ENCODE peak calls at places on chromosomes 2 and 18, in ten cellular contexts. W, G, K, O, Y, D, Z, P, N and V are unnamed samples. For H3K9me3, the result is how much of the 10 kb centered on the place peaks cover.

GRCh38 chr2:134491796-134492441 is 226.9 kb downstream of the TMEM163 start:
- DNase-seq in W (no peak), G (peak), K (no peak), O (no peak), Y (no peak), D (no peak), Z (no peak), P (no peak), N (no peak), V (no peak)

GRCh38 chr2:215136669-215137328 is 1.6 kb downstream of the ABCA12 start:
- DNase-seq in W (no peak), G (no peak), K (no peak), O (no peak), Y (no peak), D (no peak), Z (peak), P (no peak), N (no peak), V (no peak)

GRCh38 chr18:54215069-54215468 is 9.4 kb downstream of the MBD2 start:
- DNase-seq in W (no peak), G (no peak), K (no peak), O (no peak), Y (no peak), D (no peak), Z (peak), P (no peak), N (no peak), V (no peak)

GRCh38 chr2:189254268-189254883 is 74.8 kb upstream of the COL5A2 start:
- DNase-seq in W (peak), G (peak), K (no peak), O (peak), Y (peak), D (peak), Z (peak), P (peak), N (peak), V (peak)

GRCh38 chr2:40248294-40248693 is 203.6 kb downstream of the SLC8A1 start:
- DNase-seq in W (no peak), G (no peak), K (no peak), O (no peak), Y (no peak), D (no peak), Z (no peak), P (no peak), N (no peak), V (no peak)

GRCh38 chr2:65530547-65531320 is 98.3 kb upstream of the SPRED2 start:
- DNase-seq in W (no peak), G (no peak), K (no peak), O (no peak), Y (no peak), D (no peak), Z (peak), P (no peak), N (no peak), V (no peak)

GRCh38 chr2:191245046-191245868 is at the start of gene MYO1B:
- DNase-seq in W (peak), G (peak), K (no peak), O (no peak), Y (peak), D (peak), Z (peak), P (peak), N (peak), V (peak)

GRCh38 chr2:232537079-232537478 is 2.4 kb upstream of the CHRNG start:
- DNase-seq in W (peak), G (peak), K (no peak), O (no peak), Y (peak), D (no peak), Z (no peak), P (peak), N (no peak), V (peak)

GRCh38 chr2:70569559-70569958 is 15.9 kb upstream of the TGFA start:
- DNase-seq in W (no peak), G (no peak), K (no peak), O (no peak), Y (no peak), D (no peak), Z (no peak), P (no peak), N (no peak), V (no peak)

GRCh38 chr2:184597571-184597980 is 753 bp upstream of the ZNF804A start:
- DNase-seq in W (peak), G (no peak), K (no peak), O (no peak), Y (peak), D (peak), Z (peak), P (peak), N (peak), V (no peak)

GRCh38 chr2:84701880-84702279 is 179.0 kb downstream of the TRABD2A start:
- DNase-seq in W (no peak), G (no peak), K (no peak), O (no peak), Y (no peak), D (no peak), Z (peak), P (no peak), N (no peak), V (no peak)

GRCh38 chr2:28274911-28275685 is 117.6 kb upstream of the FOSL2 start:
- DNase-seq in W (peak), G (peak), K (no peak), O (no peak), Y (peak), D (peak), Z (peak), P (no peak), N (peak), V (peak)

GRCh38 chr2:227789803-227790202 is 23.8 kb upstream of the CCL20 start:
- DNase-seq in W (no peak), G (no peak), K (no peak), O (no peak), Y (no peak), D (no peak), Z (no peak), P (no peak), N (no peak), V (no peak)

GRCh38 chr2:13522917-13523821 is 806.4 kb downstream of the TRIB2 start:
- DNase-seq in W (no peak), G (no peak), K (no peak), O (no peak), Y (peak), D (no peak), Z (peak), P (no peak), N (peak), V (peak)

GRCh38 chr2:215410932-215411285 is 25.0 kb downstream of the FN1 start:
- DNase-seq in W (no peak), G (peak), K (no peak), O (no peak), Y (no peak), D (no peak), Z (peak), P (no peak), N (no peak), V (no peak)

GRCh38 chr2:216571178-216571908 is 61.9 kb upstream of the IGFBP2 start:
- DNase-seq in W (no peak), G (no peak), K (no peak), O (no peak), Y (no peak), D (no peak), Z (no peak), P (no peak), N (no peak), V (no peak)

GRCh38 chr2:28612131-28612812 is 116.4 kb downstream of the PLB1 start:
- DNase-seq in W (no peak), G (no peak), K (no peak), O (no peak), Y (no peak), D (no peak), Z (no peak), P (peak), N (no peak), V (no peak)

GRCh38 chr2:19026156-19026660 is 332.2 kb downstream of the OSR1 start:
- DNase-seq in W (no peak), G (no peak), K (no peak), O (no peak), Y (no peak), D (no peak), Z (no peak), P (no peak), N (no peak), V (no peak)

GRCh38 chr2:223647258-223647952 is 45.2 kb upstream of the SCG2 start:
- DNase-seq in W (no peak), G (no peak), K (no peak), O (no peak), Y (no peak), D (no peak), Z (no peak), P (no peak), N (no peak), V (no peak)

GRCh38 chr2:99864561-99865216 is 277.7 kb downstream of the AFF3 start:
- DNase-seq in W (no peak), G (no peak), K (no peak), O (no peak), Y (no peak), D (no peak), Z (peak), P (no peak), N (no peak), V (peak)

GRCh38 chr2:120783371-120783791 is 47.7 kb downstream of the GLI2 start:
- DNase-seq in W (no peak), G (no peak), K (no peak), O (no peak), Y (no peak), D (no peak), Z (no peak), P (no peak), N (no peak), V (no peak)

GRCh38 chr2:237752761-237753165 is 45.8 kb upstream of the RBM44 start:
- DNase-seq in W (no peak), G (no peak), K (no peak), O (no peak), Y (no peak), D (no peak), Z (no peak), P (no peak), N (no peak), V (no peak)

GRCh38 chr2:62176771-62177170 is 19.1 kb upstream of the B3GNT2 start:
- DNase-seq in W (no peak), G (no peak), K (no peak), O (no peak), Y (no peak), D (no peak), Z (no peak), P (no peak), N (no peak), V (no peak)

GRCh38 chr2:219274392-219274921 is 4.7 kb upstream of the DNAJB2 start:
- DNase-seq in W (no peak), G (peak), K (no peak), O (no peak), Y (peak), D (no peak), Z (peak), P (peak), N (peak), V (peak)

GRCh38 chr18:13570856-13571495 is 155.4 kb downstream of the FAM210A start:
- DNase-seq in W (no peak), G (no peak), K (no peak), O (no peak), Y (no peak), D (no peak), Z (peak), P (no peak), N (no peak), V (no peak)

GRCh38 chr2:6081955-6082354 is 389.8 kb downstream of the SOX11 start:
- DNase-seq in W (no peak), G (no peak), K (no peak), O (no peak), Y (no peak), D (no peak), Z (no peak), P (no peak), N (no peak), V (no peak)

GRCh38 chr18:70301667-70302066 is 12.8 kb downstream of the SOCS6 start:
- DNase-seq in W (no peak), G (no peak), K (no peak), O (no peak), Y (no peak), D (no peak), Z (no peak), P (no peak), N (no peak), V (no peak)

GRCh38 chr2:150909090-150909489 is 352.6 kb downstream of the RBM43 start:
- DNase-seq in W (no peak), G (no peak), K (no peak), O (no peak), Y (no peak), D (no peak), Z (no peak), P (no peak), N (no peak), V (no peak)

GRCh38 chr2:169877406-169877805 is 50.2 kb downstream of the UBR3 start:
- DNase-seq in W (no peak), G (peak), K (no peak), O (no peak), Y (no peak), D (no peak), Z (peak), P (no peak), N (peak), V (no peak)

GRCh38 chr2:71884303-71885042 is 263.2 kb downstream of the CYP26B1 start:
- DNase-seq in W (no peak), G (peak), K (no peak), O (no peak), Y (peak), D (no peak), Z (peak), P (no peak), N (no peak), V (no peak)

GRCh38 chr2:198321522-198322088 is 517.2 kb downstream of the PLCL1 start:
- DNase-seq in W (no peak), G (no peak), K (no peak), O (no peak), Y (no peak), D (no peak), Z (no peak), P (no peak), N (no peak), V (no peak)

GRCh38 chr18:9043581-9043980 is 58.9 kb upstream of the NDUFV2 start:
- DNase-seq in W (no peak), G (no peak), K (no peak), O (no peak), Y (no peak), D (no peak), Z (no peak), P (no peak), N (no peak), V (no peak)

GRCh38 chr18:9053814-9054213 is 48.7 kb upstream of the NDUFV2 start:
- DNase-seq in W (no peak), G (no peak), K (no peak), O (no peak), Y (peak), D (no peak), Z (no peak), P (no peak), N (no peak), V (no peak)

GRCh38 chr18:9047715-9048114 is 54.8 kb upstream of the NDUFV2 start:
- DNase-seq in W (no peak), G (no peak), K (no peak), O (no peak), Y (no peak), D (no peak), Z (no peak), P (no peak), N (no peak), V (no peak)

GRCh38 chr18:9049495-9049809 is 53.0 kb upstream of the NDUFV2 start:
- DNase-seq in W (no peak), G (no peak), K (no peak), O (no peak), Y (no peak), D (no peak), Z (no peak), P (no peak), N (no peak), V (no peak)

DNA sequence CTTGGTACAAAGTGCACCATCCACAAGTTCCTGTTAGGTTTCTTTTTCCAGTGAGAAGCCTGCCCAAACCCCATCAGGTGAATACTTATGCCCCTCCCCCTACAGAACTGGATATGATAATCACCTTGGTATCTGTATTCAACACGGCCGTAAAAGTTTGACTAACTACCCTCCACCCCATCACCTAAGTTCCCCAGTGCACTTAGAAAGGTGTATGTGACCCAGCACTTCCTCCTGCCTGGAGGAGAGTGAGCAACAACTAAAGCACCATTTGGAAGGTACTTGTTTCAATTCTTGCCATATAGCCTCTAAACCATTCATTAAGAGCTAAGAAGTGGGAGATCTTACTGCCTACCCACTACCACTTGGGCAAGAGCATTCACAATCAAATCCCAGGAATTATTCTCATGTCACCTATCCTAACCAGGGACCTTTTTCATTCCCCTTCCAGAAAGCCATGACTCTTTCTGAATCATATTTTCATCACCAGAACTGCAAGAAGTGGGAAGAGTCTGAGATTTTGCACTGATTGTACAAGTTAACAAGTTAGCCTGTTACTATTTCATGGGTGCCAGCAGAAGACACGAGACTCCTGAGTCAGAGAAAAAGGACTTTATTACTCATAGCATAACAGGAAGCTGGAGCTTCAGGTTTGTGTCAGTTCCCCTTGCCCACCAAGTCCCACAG is 53.5 kb upstream of the NDUFV2 start:
- DNase-seq in W (no peak), G (no peak), K (no peak), O (no peak), Y (no peak), D (no peak), Z (no peak), P (no peak), N (no peak), V (no peak)
- H3K9me3 ChIP-seq in W (under half), G (under half), K (under half), O (under half), Y (under half), D (under half), Z (under half), P (under half), N (under half), V (under half)

GRCh38 chr2:89825034-89825433 is 1133.6 kb downstream of the RPIA start:
- DNase-seq in W (no peak), G (no peak), K (no peak), O (no peak), Y (no peak), D (no peak), Z (no peak), P (no peak), N (no peak), V (no peak)
- H3K9me3 ChIP-seq in W (under half), G (under half), K (under half), O (under half), Y (under half), D (under half), Z (half or more), P (under half), N (under half), V (under half)

DNA sequence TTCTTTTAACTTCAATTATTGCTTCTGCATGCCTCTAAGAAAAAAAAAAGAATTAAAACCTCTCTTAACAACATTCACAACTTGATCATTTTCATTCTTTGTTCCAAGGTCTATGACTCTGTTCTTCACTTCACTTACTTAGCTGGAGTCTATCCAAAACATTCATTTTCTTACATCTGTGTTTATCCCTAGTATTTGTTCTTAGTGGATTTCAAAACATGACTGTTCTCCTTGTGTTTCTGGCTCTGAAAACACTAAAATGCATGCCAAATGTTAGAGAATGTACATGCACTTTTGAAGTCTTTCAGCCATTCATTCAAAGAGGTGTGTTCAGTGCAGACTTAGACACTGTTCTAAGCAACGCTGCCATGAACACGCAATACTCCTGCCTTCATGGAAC is 138.7 kb downstream of the CNTNAP5 start:
- DNase-seq in W (no peak), G (no peak), K (no peak), O (no peak), Y (no peak), D (no peak), Z (no peak), P (no peak), N (no peak), V (no peak)
- H3K9me3 ChIP-seq in W (under half), G (under half), K (under half), O (under half), Y (under half), D (under half), Z (under half), P (under half), N (under half), V (under half)

DNA sequence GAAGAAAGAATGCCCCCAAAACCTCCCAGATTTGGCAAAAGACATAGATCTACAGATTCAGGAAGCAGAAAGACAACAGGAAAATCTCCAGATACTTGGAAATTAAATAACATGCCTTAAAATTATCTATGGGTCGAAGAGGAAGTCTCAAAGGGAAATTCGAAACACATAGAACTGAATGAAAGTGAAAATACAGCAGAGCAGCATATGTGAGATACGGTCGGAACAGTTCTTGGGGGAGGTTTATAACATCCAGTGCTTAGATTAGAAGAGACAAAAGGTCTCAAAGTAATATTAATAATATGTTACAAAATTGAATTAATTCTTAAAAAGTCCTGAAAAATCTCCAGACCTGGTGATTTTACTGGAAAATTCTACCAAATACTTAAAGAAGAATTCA is 14.3 kb downstream of the KCNG2 start:
- DNase-seq in W (no peak), G (no peak), K (no peak), O (no peak), Y (no peak), D (no peak), Z (no peak), P (no peak), N (no peak), V (no peak)
- H3K9me3 ChIP-seq in W (under half), G (under half), K (under half), O (under half), Y (under half), D (under half), Z (under half), P (under half), N (under half), V (under half)

GRCh38 chr2:11977766-11978524 is 231.5 kb downstream of the LPIN1 start:
- DNase-seq in W (no peak), G (no peak), K (no peak), O (no peak), Y (no peak), D (no peak), Z (no peak), P (no peak), N (no peak), V (no peak)
- H3K9me3 ChIP-seq in W (under half), G (under half), K (under half), O (under half), Y (under half), D (under half), Z (under half), P (under half), N (under half), V (under half)

DNA sequence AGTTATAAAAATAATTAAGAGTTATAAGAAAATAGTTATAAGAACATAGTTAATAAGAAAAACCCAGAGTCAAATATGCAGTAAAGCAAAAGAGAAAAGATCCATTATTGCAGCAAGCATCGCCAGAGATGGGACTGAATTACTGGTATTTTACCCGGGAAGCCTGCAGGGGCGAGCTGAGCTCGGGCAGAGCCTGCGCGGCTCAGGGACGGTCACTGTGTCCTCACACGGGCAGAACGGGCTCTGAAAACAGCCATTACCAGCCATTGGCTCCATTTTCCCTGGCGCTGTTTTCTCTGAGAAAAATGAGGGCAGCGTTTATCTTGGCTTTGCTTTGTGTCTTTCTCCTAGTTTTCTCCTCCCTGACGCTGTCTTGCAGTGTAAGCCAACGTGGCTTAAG is 95.3 kb upstream of the ALKAL2 start:
- DNase-seq in W (no peak), G (peak), K (no peak), O (no peak), Y (peak), D (no peak), Z (no peak), P (no peak), N (no peak), V (no peak)
- H3K9me3 ChIP-seq in W (under half), G (under half), K (under half), O (under half), Y (under half), D (under half), Z (under half), P (under half), N (under half), V (under half)

GRCh38 chr18:4060427-4061281 is 394.5 kb downstream of the DLGAP1 start:
- DNase-seq in W (no peak), G (no peak), K (no peak), O (no peak), Y (no peak), D (no peak), Z (no peak), P (no peak), N (no peak), V (no peak)
- H3K9me3 ChIP-seq in W (under half), G (under half), K (under half), O (under half), Y (half or more), D (under half), Z (under half), P (under half), N (under half), V (under half)